ENCODE peak calls at places on chromosome 12, in five cellular contexts. F is ovary, E is RWPE2, V is body of pancreas, O is IMR-90. M is an unnamed sample. For H3K4me1, the result is how much of the 10 kb centered on the place peaks cover.

GRCh38 chr12:8077207-8077606 is 4.9 kb upstream of the NECAP1 start:
- DNase-seq in E (no peak), O (peak), V (no peak), F (no peak), M (no peak)

GRCh38 chr12:12807970-12808702 is 5.0 kb upstream of the DDX47 start:
- DNase-seq in V (peak), F (no peak), E (no peak), O (peak), M (no peak)

GRCh38 chr12:105334001-105334400 is 3.5 kb downstream of the C12orf75 start:
- DNase-seq in O (peak), V (no peak), F (no peak), E (no peak), M (no peak)

GRCh38 chr12:68224613-68225285 is 861 bp downstream of the IL26 start:
- DNase-seq in V (no peak), O (peak), F (no peak), E (no peak), M (no peak)

GRCh38 chr12:15650399-15651128 is 138.6 kb downstream of the EPS8 start:
- DNase-seq in O (no peak), E (no peak), V (no peak), F (no peak), M (no peak)

GRCh38 chr12:5102261-5102789 is 58.6 kb downstream of the KCNA5 start:
- DNase-seq in V (no peak), O (peak), E (no peak), F (no peak), M (no peak)

GRCh38 chr12:103241184-103241583 is 254.6 kb downstream of the C12orf42 start:
- DNase-seq in O (no peak), V (peak), E (no peak), F (no peak), M (no peak)

GRCh38 chr12:72273499-72273837 is 1.3 kb downstream of the TRHDE start:
- DNase-seq in F (peak), E (no peak), V (peak), O (no peak), M (no peak)

GRCh38 chr12:57454566-57455373 is at the start of gene INHBE:
- DNase-seq in O (peak), F (no peak), V (no peak), E (no peak), M (no peak)

GRCh38 chr12:2958432-2959193 is 584 bp upstream of the TEAD4 start:
- DNase-seq in E (peak), F (peak), V (peak), O (peak), M (peak)
- H3K27ac ChIP-seq in E (peak), F (no peak), V (peak), O (peak), M (peak)

GRCh38 chr12:48932878-48933277 is 7.6 kb upstream of the FKBP11 start:
- DNase-seq in E (no peak), O (no peak), V (no peak), F (no peak), M (no peak)

GRCh38 chr12:48937170-48937569 is 11.9 kb upstream of the FKBP11 start:
- DNase-seq in O (no peak), V (no peak), F (no peak), E (no peak), M (no peak)

GRCh38 chr12:48933664-48934311 is 8.5 kb upstream of the FKBP11 start:
- DNase-seq in V (no peak), E (no peak), O (no peak), F (no peak), M (no peak)

GRCh38 chr12:48936379-48936979 is 11.2 kb upstream of the FKBP11 start:
- DNase-seq in O (peak), F (peak), V (peak), E (no peak), M (peak)

DNA sequence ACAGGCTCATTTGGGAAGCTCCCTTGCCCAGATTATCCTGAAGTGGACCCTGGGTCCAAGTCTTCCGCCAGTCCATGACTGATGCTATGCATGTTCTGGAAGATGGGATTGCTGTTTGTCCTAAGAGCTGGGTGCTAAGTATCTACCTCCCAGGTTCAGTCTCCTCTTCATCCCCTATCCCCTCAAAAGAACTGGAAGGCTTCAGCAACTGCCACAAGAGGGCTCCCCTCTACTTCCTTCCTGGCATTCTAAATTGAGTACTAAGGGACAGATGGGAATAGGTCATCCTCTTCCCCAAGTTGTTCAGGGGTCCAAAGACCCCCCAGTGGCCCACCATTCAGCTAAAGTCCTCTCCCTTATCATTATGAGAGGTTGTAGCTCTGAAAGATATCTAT is 9.0 kb upstream of the FKBP11 start:
- DNase-seq in O (no peak), E (no peak), F (no peak), V (no peak), M (no peak)
- TF ChIP-seq CTCF in O (peak), E (peak), F (no peak), V (no peak), M (no peak)

GRCh38 chr12:79566452-79566851 is 124.3 kb downstream of the PAWR start:
- DNase-seq in E (no peak), O (peak), V (no peak), F (no peak), M (no peak)
- H3K4me1 ChIP-seq in E (under half), O (under half), V (under half), F (under half), M (under half)

GRCh38 chr12:1054103-1054838 is 63.2 kb downstream of the ERC1 start:
- DNase-seq in E (no peak), O (no peak), F (no peak), V (peak), M (no peak)
- H3K27ac ChIP-seq in E (no peak), O (no peak), F (peak), V (peak), M (no peak)

GRCh38 chr12:96258451-96258933 is 64.3 kb downstream of the ELK3 start:
- DNase-seq in E (no peak), V (peak), F (peak), O (peak), M (no peak)

GRCh38 chr12:96263449-96263902 is 69.3 kb downstream of the ELK3 start:
- DNase-seq in F (no peak), E (no peak), V (peak), O (peak), M (no peak)

GRCh38 chr12:96257550-96258392 is 63.6 kb downstream of the ELK3 start:
- DNase-seq in E (no peak), V (peak), O (peak), F (no peak), M (no peak)

GRCh38 chr12:96260644-96261043 is 66.5 kb downstream of the ELK3 start:
- DNase-seq in E (no peak), V (no peak), O (no peak), F (no peak), M (no peak)

GRCh38 chr12:96261557-96261956 is 67.4 kb downstream of the ELK3 start:
- DNase-seq in V (no peak), F (no peak), E (no peak), O (peak), M (no peak)
- TF ChIP-seq CTCF in V (no peak), F (no peak), E (no peak), O (no peak), M (no peak)

GRCh38 chr12:27272375-27273028 is 28.4 kb downstream of the STK38L start:
- DNase-seq in O (no peak), E (no peak), F (no peak), V (peak), M (no peak)
- H3K4me1 ChIP-seq in O (under half), E (under half), F (under half), V (half or more), M (under half)

GRCh38 chr12:31750747-31751039 is 21.9 kb upstream of the AMN1 start:
- DNase-seq in V (no peak), E (no peak), O (no peak), F (no peak), M (no peak)

GRCh38 chr12:31749024-31749704 is 20.3 kb upstream of the AMN1 start:
- DNase-seq in F (peak), O (peak), E (peak), V (peak), M (peak)

GRCh38 chr12:31756977-31757420 is 28.2 kb upstream of the AMN1 start:
- DNase-seq in E (no peak), O (no peak), F (no peak), V (no peak), M (no peak)

GRCh38 chr12:31752450-31752849 is 23.6 kb upstream of the AMN1 start:
- DNase-seq in E (no peak), F (no peak), O (no peak), V (no peak), M (no peak)
- H3K27ac ChIP-seq in E (no peak), F (no peak), O (no peak), V (no peak), M (no peak)

DNA sequence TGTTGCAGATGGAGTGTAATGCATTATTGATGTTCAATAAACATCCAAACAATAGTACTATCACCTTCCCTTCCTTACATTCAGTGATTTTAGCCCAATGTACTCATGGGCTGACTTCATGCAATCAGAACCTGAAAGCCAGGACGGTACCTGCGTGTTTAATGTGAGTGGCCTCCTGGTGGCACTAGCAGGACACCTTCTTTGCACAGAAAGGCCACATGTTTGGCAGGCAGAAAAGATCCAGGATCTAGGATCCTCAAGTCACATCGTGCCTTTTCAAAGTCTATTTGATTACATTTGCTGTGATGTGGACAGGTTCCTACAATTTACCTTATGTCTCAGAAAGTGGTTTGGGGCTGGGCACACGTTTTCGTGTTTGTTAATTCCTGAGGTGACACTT is 82.9 kb downstream of the NEDD1 start:
- DNase-seq in O (no peak), V (peak), E (no peak), F (no peak), M (no peak)
- TF ChIP-seq CTCF in O (no peak), V (peak), E (peak), F (no peak), M (no peak)

GRCh38 chr12:124497039-124497438 is 70.4 kb downstream of the NCOR2 start:
- DNase-seq in F (no peak), O (peak), E (no peak), V (no peak), M (no peak)

GRCh38 chr12:124497658-124498057 is 69.8 kb downstream of the NCOR2 start:
- DNase-seq in E (no peak), V (peak), O (peak), F (no peak), M (no peak)

GRCh38 chr12:124499873-124500231 is 67.6 kb downstream of the NCOR2 start:
- DNase-seq in O (no peak), V (no peak), F (no peak), E (no peak), M (no peak)

GRCh38 chr12:124498870-124499753 is 68.3 kb downstream of the NCOR2 start:
- DNase-seq in E (no peak), F (no peak), O (peak), V (no peak), M (no peak)

DNA sequence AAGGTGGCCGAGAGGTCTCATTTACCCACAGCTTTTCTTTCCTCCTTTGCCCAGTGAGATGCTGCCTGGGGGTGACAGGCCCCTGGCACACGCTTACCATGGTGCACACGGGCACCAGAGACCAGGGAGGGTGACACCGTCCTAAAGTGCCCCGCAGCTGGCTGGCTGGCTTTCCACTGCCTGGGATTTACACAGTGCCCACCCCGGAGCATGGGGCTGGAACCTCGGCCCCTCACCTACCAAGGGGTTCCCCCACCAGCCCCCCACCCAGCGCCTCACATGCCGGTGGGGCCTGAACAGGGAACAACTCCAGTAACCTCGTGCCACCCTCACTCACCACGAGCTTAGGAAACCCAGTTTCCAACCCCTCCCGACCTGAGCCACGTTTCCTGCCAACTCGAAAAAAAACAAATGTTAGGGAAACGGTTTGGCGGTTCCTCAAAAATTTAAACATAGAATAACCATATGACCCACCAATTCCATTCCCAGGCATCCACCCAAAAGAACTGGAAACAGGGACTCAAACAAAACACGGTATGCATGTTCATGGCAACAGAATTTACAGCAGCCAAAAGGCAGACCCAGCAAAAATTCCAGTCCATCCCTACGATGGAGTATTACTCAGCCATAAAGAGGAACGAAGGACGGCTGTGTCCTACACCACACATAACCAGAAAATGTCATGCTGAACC is 69.1 kb downstream of the NCOR2 start:
- DNase-seq in V (no peak), O (peak), E (no peak), F (no peak), M (no peak)
- H3K4me1 ChIP-seq in V (half or more), O (under half), E (under half), F (under half), M (under half)

M was measured in lung.